ENCODE peak calls at places on chromosome 1, in six cellular contexts. K, P, X, U, I and L are unnamed samples.

GRCh38 chr1:228081578-228082259 is 789 bp upstream of the ARF1 start:
- DNase-seq in K (peak), P (no peak), X (no peak), U (peak), I (no peak), L (no peak)

GRCh38 chr1:201500670-201501120 is 6.2 kb downstream of the CSRP1 start:
- DNase-seq in K (peak), P (no peak), X (peak), U (no peak), I (no peak), L (no peak)

GRCh38 chr1:54052470-54052933 is 502 bp downstream of the TMEM59 start:
- DNase-seq in K (peak), P (peak), X (peak), U (peak), I (peak), L (no peak)

GRCh38 chr1:221478050-221478949 is 263.6 kb downstream of the DUSP10 start:
- DNase-seq in K (peak), P (peak), X (peak), U (peak), I (peak), L (peak)

GRCh38 chr1:54583868-54584267 is 35.8 kb downstream of the ACOT11 start:
- DNase-seq in K (no peak), P (no peak), X (no peak), U (no peak), I (no peak), L (no peak)

GRCh38 chr1:207173396-207173795 is 69.4 kb downstream of the C4BPA start:
- DNase-seq in K (no peak), P (no peak), X (no peak), U (no peak), I (no peak), L (no peak)

GRCh38 chr1:152776361-152776760 is 1.4 kb downstream of the LCE1F start:
- DNase-seq in K (no peak), P (no peak), X (no peak), U (no peak), I (no peak), L (no peak)

GRCh38 chr1:7052701-7053100 is 267.4 kb downstream of the CAMTA1 start:
- DNase-seq in K (no peak), P (no peak), X (no peak), U (no peak), I (no peak), L (no peak)

GRCh38 chr1:214505134-214505533 is 46.3 kb downstream of the PTPN14 start:
- DNase-seq in K (peak), P (no peak), X (no peak), U (no peak), I (no peak), L (no peak)

GRCh38 chr1:27435566-27436203 is 43.3 kb downstream of the GPR3 start:
- DNase-seq in K (no peak), P (no peak), X (no peak), U (no peak), I (no peak), L (no peak)

GRCh38 chr1:156439771-156440183 is 60.8 kb downstream of the MEF2D start:
- DNase-seq in K (peak), P (no peak), X (no peak), U (no peak), I (no peak), L (no peak)

GRCh38 chr1:248811514-248812490 is 13.9 kb downstream of the SH3BP5L start:
- DNase-seq in K (peak), P (no peak), X (no peak), U (no peak), I (no peak), L (no peak)

GRCh38 chr1:221810406-221810805 is 68.5 kb upstream of the DUSP10 start:
- DNase-seq in K (no peak), P (no peak), X (no peak), U (no peak), I (no peak), L (no peak)

GRCh38 chr1:14827870-14828269 is 229.4 kb downstream of the KAZN start:
- DNase-seq in K (no peak), P (no peak), X (no peak), U (no peak), I (no peak), L (no peak)

GRCh38 chr1:160541622-160542302 is 18.7 kb upstream of the SLAMF6 start:
- DNase-seq in K (no peak), P (no peak), X (no peak), U (no peak), I (no peak), L (no peak)

GRCh38 chr1:115041654-115042053 is 12.0 kb downstream of the TSHB start:
- DNase-seq in K (peak), P (no peak), X (no peak), U (no peak), I (no peak), L (no peak)

GRCh38 chr1:225879521-225880209 is 2.5 kb downstream of the TMEM63A start:
- DNase-seq in K (no peak), P (no peak), X (no peak), U (no peak), I (no peak), L (no peak)

GRCh38 chr1:153922076-153922837 is 515 bp downstream of the GATAD2B start:
- DNase-seq in K (peak), P (peak), X (peak), U (peak), I (no peak), L (peak)

GRCh38 chr1:224629965-224630364 is 13.8 kb downstream of the CNIH3 start:
- DNase-seq in K (no peak), P (no peak), X (no peak), U (no peak), I (no peak), L (no peak)

GRCh38 chr1:41712081-41712480 is 206.6 kb downstream of the HIVEP3 start:
- DNase-seq in K (no peak), P (no peak), X (no peak), U (no peak), I (no peak), L (no peak)

GRCh38 chr1:71490432-71490831 is 409.6 kb upstream of the ZRANB2 start:
- DNase-seq in K (no peak), P (no peak), X (no peak), U (no peak), I (no peak), L (no peak)

GRCh38 chr1:88985692-88986091 is 6.7 kb downstream of the KYAT3 start:
- DNase-seq in K (no peak), P (no peak), X (no peak), U (no peak), I (no peak), L (no peak)

GRCh38 chr1:232283864-232284263 is 346.1 kb downstream of the SIPA1L2 start:
- DNase-seq in K (no peak), P (no peak), X (no peak), U (no peak), I (no peak), L (no peak)

DNA sequence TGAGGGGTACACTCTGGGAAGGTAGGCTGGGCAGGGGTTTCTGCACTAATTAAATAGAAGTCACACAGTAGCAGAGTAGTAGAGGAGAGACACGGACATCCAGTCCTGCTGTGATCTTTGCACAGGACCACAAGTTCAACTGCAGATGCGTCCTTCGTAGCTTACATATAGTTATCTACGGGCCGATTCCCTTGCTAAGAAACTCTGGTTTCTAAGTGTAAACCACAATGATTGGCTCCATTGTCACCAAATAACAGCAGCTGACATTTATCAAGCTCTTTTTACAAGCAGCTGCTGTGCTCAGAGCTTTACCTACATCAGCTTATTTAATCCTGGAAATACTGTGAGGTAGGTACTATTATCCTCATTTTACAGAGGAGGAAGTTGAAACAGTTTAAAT is 3.2 kb downstream of the SLC45A3 start:
- DNase-seq in K (no peak), P (no peak), X (no peak), U (no peak), I (no peak), L (no peak)
- H3K27ac ChIP-seq in K (peak), P (no peak), X (peak), U (no peak), I (no peak), L (peak)

GRCh38 chr1:34037109-34037508 is 127.9 kb downstream of the CSMD2 start:
- DNase-seq in K (peak), P (no peak), X (no peak), U (no peak), I (no peak), L (no peak)
- H3K27ac ChIP-seq in K (peak), P (no peak), X (no peak), U (no peak), I (no peak), L (no peak)

DNA sequence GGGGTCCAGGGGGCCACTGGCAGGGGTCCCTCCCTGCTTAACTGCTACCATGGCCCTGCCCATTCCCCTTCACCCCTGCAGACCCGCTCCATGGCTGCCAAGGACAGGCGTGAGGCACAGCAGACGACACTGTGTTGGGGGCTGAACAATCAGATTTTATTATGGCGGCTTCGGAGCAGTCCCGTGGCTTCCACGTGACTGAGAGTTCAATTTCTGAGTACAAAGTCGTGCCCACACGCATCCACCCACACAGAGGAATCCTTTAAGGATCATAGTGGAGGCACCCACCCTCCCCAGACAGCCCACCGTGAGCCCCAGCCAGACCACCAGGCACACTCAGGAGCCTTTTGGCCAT is 1.5 kb downstream of the HES5 start:
- DNase-seq in K (no peak), P (no peak), X (no peak), U (no peak), I (no peak), L (peak)
- H3K27ac ChIP-seq in K (no peak), P (peak), X (peak), U (peak), I (no peak), L (peak)

GRCh38 chr1:116104667-116105066 is 6.5 kb upstream of the MAB21L3 start:
- DNase-seq in K (no peak), P (no peak), X (no peak), U (no peak), I (no peak), L (no peak)
- H3K27ac ChIP-seq in K (no peak), P (no peak), X (no peak), U (no peak), I (no peak), L (no peak)

GRCh38 chr1:206004269-206004800 is 1.1 kb upstream of the RAB7B start:
- DNase-seq in K (no peak), P (no peak), X (no peak), U (no peak), I (no peak), L (no peak)

GRCh38 chr1:206002160-206002559 is 1.0 kb downstream of the RAB7B start:
- DNase-seq in K (no peak), P (no peak), X (no peak), U (no peak), I (no peak), L (no peak)

GRCh38 chr1:206001476-206001888 is 1.7 kb downstream of the RAB7B start:
- DNase-seq in K (no peak), P (no peak), X (peak), U (peak), I (no peak), L (no peak)

GRCh38 chr1:206004821-206005220 is 1.6 kb upstream of the RAB7B start:
- DNase-seq in K (no peak), P (no peak), X (no peak), U (no peak), I (no peak), L (no peak)

GRCh38 chr1:206002833-206003532 is at the start of gene RAB7B:
- DNase-seq in K (no peak), P (peak), X (peak), U (peak), I (no peak), L (no peak)
- H3K27ac ChIP-seq in K (no peak), P (peak), X (peak), U (peak), I (no peak), L (no peak)

DNA sequence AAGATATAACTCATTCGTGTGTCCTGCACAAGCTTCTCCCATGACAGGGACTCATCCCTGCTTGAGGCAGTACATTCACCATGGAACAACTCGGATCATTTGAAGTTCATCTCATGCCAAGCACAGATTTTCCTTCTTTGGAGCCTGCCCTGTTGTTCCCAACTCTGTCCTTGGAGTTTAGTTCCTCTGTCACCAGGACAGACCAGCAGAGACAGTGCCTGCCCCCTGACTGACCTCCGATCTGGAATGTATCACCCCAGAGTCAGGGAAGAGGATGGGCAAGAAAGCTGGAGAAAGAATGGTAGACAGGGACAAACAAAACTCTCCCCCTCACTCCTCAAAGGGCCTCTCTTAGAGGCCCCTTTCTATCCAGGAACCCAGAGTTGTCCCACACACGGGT is 5.0 kb downstream of the SHISAL2A start:
- DNase-seq in K (no peak), P (no peak), X (no peak), U (no peak), I (no peak), L (no peak)
- H3K27ac ChIP-seq in K (no peak), P (no peak), X (no peak), U (no peak), I (peak), L (no peak)

GRCh38 chr1:18179009-18179408 is 71.4 kb downstream of the IGSF21 start:
- DNase-seq in K (no peak), P (no peak), X (no peak), U (no peak), I (no peak), L (no peak)

GRCh38 chr1:18174016-18174415 is 66.4 kb downstream of the IGSF21 start:
- DNase-seq in K (peak), P (no peak), X (no peak), U (no peak), I (no peak), L (no peak)

GRCh38 chr1:18178125-18178524 is 70.5 kb downstream of the IGSF21 start:
- DNase-seq in K (no peak), P (no peak), X (no peak), U (no peak), I (no peak), L (no peak)

GRCh38 chr1:18176619-18177018 is 69.0 kb downstream of the IGSF21 start:
- DNase-seq in K (no peak), P (no peak), X (no peak), U (no peak), I (no peak), L (no peak)

GRCh38 chr1:18175530-18176377 is 68.2 kb downstream of the IGSF21 start:
- DNase-seq in K (peak), P (peak), X (no peak), U (no peak), I (no peak), L (no peak)
- H3K27ac ChIP-seq in K (peak), P (no peak), X (no peak), U (no peak), I (no peak), L (no peak)